ENCODE peak calls at places on chromosome 17, in nine cellular contexts. E is BJ, R is cardiac muscle cell, G is endothelial cell of umbilical vein, A is mucosa of descending colon, C is tibial artery, N is retinal pigment epithelial cell, M is esophagus squamous epithelium, W is HFF-Myc. T is an unnamed sample.

GRCh38 chr17:37608369-37609169 is 649 bp downstream of the SYNRG start:
- DNase-seq in C (no peak), M (no peak), R (peak), G (peak), E (no peak), N (no peak), W (peak), A (no peak), T (no peak)

GRCh38 chr17:2122641-2123302 is 67.9 kb downstream of the HIC1 start:
- DNase-seq in M (no peak), E (no peak), W (no peak), A (peak), R (no peak), G (peak), N (no peak), C (peak), T (no peak)

GRCh38 chr17:50183439-50184001 is 17.7 kb downstream of the SGCA start:
- DNase-seq in A (peak), R (no peak), M (no peak), E (no peak), G (no peak), W (no peak), N (no peak), C (no peak), T (no peak)

GRCh38 chr17:43411369-43411677 is 12.5 kb downstream of the ARL4D start:
- DNase-seq in C (no peak), M (no peak), W (no peak), R (no peak), E (no peak), A (no peak), G (no peak), N (no peak), T (no peak)

GRCh38 chr17:58960068-58960467 is 146.6 kb downstream of the TRIM37 start:
- DNase-seq in G (peak), R (peak), W (peak), N (peak), E (peak), M (no peak), C (no peak), A (no peak), T (peak)

GRCh38 chr17:61583242-61583641 is 7.8 kb downstream of the NACA2 start:
- DNase-seq in R (peak), M (no peak), W (peak), G (peak), N (peak), E (peak), C (no peak), A (no peak), T (no peak)

GRCh38 chr17:43974541-43975315 is 21.0 kb upstream of the PYY start:
- DNase-seq in E (no peak), N (no peak), R (no peak), W (no peak), C (no peak), M (no peak), G (no peak), A (peak), T (no peak)

GRCh38 chr17:29959658-29960337 is 18.4 kb downstream of the EFCAB5 start:
- DNase-seq in E (no peak), N (no peak), A (no peak), W (no peak), C (no peak), G (no peak), R (no peak), M (no peak), T (no peak)

GRCh38 chr17:32912218-32912897 is 15.6 kb upstream of the TMEM98 start:
- DNase-seq in G (peak), C (peak), R (peak), W (peak), M (no peak), E (peak), N (no peak), A (peak), T (no peak)

GRCh38 chr17:58402679-58403078 is 14.7 kb downstream of the RNF43 start:
- DNase-seq in N (no peak), G (no peak), W (no peak), M (no peak), C (no peak), R (no peak), E (no peak), A (no peak), T (no peak)

GRCh38 chr17:55873017-55873758 is 122.3 kb downstream of the PCTP start:
- DNase-seq in R (no peak), E (no peak), M (no peak), N (no peak), C (no peak), G (no peak), W (no peak), A (no peak), T (no peak)
- TF ChIP-seq CTCF in R (no peak), E (no peak), M (no peak), N (no peak), C (no peak), G (no peak), W (no peak), A (no peak), T (no peak)

DNA sequence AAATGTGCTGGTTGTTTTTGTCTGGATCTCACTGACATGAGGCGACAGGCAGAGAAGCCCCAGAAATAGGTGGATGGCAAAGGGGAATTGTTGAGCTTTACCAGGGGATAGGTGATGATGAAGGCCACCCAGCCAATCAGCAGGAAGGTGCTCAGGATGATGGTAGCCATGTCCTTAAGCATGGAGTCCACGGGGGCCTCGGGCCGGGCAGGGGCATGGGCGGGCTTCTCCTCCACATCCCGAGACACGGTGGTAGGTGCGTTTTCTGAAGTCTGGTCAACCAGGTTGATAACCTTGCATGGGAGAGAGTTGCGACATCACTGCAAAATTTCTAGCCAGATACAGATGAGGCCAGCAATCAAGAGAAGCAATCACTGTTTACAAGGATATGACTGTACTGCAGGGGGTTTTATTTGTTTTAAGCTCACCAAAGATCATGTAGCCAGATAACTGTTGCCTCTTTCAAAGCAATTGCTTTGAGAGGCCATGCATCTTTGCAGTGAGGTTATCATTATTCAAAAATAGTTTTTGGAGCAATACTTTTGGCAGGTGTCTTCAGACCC is 37.3 kb upstream of the ICAM2 start:
- DNase-seq in A (no peak), M (no peak), N (no peak), W (no peak), C (no peak), R (no peak), E (no peak), G (no peak), T (no peak)
- H3K4me3 ChIP-seq in A (no peak), M (no peak), N (no peak), W (no peak), C (no peak), R (no peak), E (no peak), G (no peak), T (no peak)

DNA sequence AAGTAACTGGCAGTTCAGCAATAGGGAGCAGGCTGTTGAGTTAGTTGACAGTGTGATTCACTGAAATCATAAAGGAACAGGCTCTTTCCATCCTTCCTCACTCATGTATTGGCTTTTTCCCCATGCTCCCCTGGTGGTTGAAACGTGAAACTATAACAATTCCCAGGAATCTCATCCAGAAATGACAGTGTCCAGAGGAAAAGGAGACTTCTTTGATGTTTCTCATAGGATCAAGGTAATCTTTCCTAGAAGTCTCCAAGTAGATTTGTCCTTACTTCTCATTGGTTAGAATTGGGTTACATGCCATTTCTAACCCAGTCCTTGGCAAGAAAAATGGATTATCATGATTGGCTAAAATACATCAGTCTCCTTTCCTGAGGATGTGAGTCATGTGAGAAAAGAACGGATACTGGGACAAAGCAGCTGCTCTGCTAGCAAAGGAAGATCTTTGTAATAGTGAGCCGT is 14.4 kb downstream of the TTC19 start:
- DNase-seq in M (no peak), R (peak), E (peak), C (no peak), G (peak), W (peak), N (no peak), A (no peak), T (peak)
- TF ChIP-seq CTCF in M (peak), R (peak), E (peak), C (peak), G (peak), W (peak), N (peak), A (no peak), T (peak)

GRCh38 chr17:7720125-7720524 is 2.6 kb downstream of the DNAH2 start:
- DNase-seq in R (no peak), W (no peak), M (no peak), E (no peak), A (no peak), N (no peak), C (no peak), G (no peak), T (no peak)

GRCh38 chr17:7719661-7720060 is 2.1 kb downstream of the DNAH2 start:
- DNase-seq in G (no peak), C (no peak), R (no peak), M (no peak), A (no peak), E (no peak), N (no peak), W (no peak), T (no peak)

GRCh38 chr17:7716901-7717755 is at the start of gene DNAH2:
- DNase-seq in N (peak), C (peak), E (peak), W (peak), G (peak), R (peak), A (peak), M (no peak), T (peak)

GRCh38 chr17:7716299-7716886 is 1.2 kb upstream of the DNAH2 start:
- DNase-seq in N (peak), M (no peak), A (no peak), G (no peak), R (no peak), C (no peak), E (no peak), W (no peak), T (no peak)

DNA sequence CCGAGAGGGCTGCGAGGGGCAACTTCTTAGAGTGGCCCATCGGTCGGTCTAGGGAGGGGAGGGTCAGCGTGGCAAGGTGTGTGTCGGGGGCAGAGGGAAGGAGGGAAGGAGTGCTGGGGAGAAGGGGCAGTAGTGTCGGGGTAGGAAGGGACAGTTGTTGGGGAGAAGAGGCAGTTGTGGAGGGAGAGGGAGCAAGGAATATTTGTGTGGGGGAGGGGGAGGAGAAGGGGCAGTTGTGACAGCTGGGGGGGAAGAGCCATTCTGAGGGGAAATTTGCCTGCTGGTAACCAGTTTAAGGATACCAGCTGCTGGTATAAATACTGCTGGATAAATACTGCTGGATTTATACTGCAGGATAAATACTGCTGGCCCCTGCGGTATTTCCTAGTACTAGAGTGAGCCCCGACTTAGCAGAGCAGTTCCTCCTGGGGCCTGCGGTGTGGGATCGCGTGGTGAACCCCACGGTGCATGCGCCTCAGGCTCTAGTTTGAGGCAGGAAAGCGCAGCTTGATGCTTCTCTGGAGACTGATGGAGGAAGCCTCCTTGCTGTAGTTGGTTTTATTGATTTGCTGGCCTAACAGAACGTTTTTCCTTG is 309 bp downstream of the DNAH2 start:
- DNase-seq in G (no peak), E (no peak), N (no peak), R (peak), C (no peak), A (no peak), M (no peak), W (no peak), T (no peak)
- H3K4me3 ChIP-seq in G (peak), E (peak), N (peak), R (peak), C (peak), A (no peak), M (peak), W (peak), T (peak)

GRCh38 chr17:80694085-80694991 is 149.7 kb downstream of the RPTOR start:
- DNase-seq in A (no peak), R (no peak), W (no peak), M (no peak), G (no peak), C (no peak), N (no peak), E (no peak), T (no peak)

GRCh38 chr17:80693511-80693910 is 148.9 kb downstream of the RPTOR start:
- DNase-seq in C (no peak), G (no peak), M (no peak), N (no peak), A (no peak), E (no peak), R (no peak), W (no peak), T (no peak)

GRCh38 chr17:80691784-80692183 is 147.1 kb downstream of the RPTOR start:
- DNase-seq in R (no peak), W (no peak), A (no peak), M (no peak), C (no peak), G (no peak), E (no peak), N (no peak), T (no peak)

GRCh38 chr17:80694992-80695912 is 150.6 kb downstream of the RPTOR start:
- DNase-seq in G (peak), W (no peak), C (no peak), A (no peak), N (no peak), R (no peak), E (no peak), M (no peak), T (no peak)

DNA sequence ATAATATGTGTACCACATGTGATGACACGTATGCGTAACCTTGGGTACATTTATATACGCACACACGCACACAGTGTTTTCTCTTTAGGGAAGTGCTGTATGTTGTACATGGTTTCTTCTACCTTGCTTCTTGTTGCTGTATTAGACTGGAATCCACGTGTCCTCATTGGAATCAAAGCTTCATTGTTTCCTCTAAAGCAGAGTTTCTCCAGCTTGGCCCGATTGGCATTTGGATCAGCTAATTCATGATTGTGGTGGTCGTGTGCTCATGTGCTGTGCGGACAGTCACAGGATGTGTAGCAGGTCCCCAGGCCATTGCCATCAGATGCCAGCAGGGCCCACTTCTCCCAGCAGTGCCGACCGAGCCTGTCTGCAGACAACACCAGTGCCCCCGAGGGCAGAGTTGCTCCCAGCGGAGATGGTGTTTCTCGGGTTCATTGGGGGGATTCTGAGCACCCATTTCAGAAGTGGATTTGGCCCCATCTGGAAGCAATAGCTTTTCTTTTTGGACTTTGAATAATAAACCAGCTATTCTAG is 148.4 kb downstream of the RPTOR start:
- DNase-seq in A (no peak), E (no peak), M (no peak), C (no peak), N (no peak), R (no peak), W (no peak), G (no peak), T (no peak)
- TF ChIP-seq CTCF in A (no peak), E (no peak), M (no peak), C (no peak), N (no peak), R (no peak), W (no peak), G (no peak), T (no peak)

GRCh38 chr17:72123496-72123963 is 2.7 kb downstream of the SOX9 start:
- DNase-seq in W (no peak), C (no peak), E (no peak), M (no peak), A (peak), G (no peak), R (no peak), N (no peak), T (no peak)

GRCh38 chr17:72122668-72123495 is 2.1 kb downstream of the SOX9 start:
- DNase-seq in C (peak), A (peak), M (no peak), R (peak), N (no peak), W (no peak), E (no peak), G (no peak), T (no peak)

GRCh38 chr17:72121164-72122001 is 563 bp downstream of the SOX9 start:
- DNase-seq in A (peak), M (no peak), C (peak), E (no peak), R (peak), G (no peak), W (no peak), N (no peak), T (no peak)

GRCh38 chr17:72122002-72122310 is 1.1 kb downstream of the SOX9 start:
- DNase-seq in M (no peak), C (no peak), A (peak), R (no peak), G (no peak), E (no peak), N (no peak), W (no peak), T (no peak)

DNA sequence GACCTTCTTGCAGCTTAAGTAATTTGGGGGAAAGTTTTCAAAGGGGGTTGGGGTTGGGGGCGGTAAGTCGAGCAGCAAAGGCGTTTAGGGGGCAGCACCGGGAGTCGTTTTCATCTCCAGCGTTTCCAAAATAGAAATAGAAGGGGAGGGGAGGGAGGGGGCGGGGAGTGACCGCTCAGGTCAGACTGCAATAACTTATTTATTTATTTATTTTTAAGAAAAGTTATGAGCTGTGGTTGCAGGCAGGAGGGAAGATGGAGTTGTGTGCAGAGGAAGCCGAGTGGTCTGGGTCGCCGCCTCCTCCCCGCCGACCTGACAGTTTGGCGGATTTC is 1.5 kb downstream of the SOX9 start:
- DNase-seq in C (no peak), G (no peak), N (no peak), R (no peak), E (no peak), A (no peak), W (no peak), M (no peak), T (no peak)
- H3K4me3 ChIP-seq in C (peak), G (no peak), N (peak), R (peak), E (peak), A (peak), W (peak), M (peak), T (peak)

GRCh38 chr17:285751-286422 is 66.7 kb downstream of the RPH3AL start:
- DNase-seq in N (no peak), M (no peak), E (no peak), C (peak), R (no peak), A (peak), G (no peak), W (no peak), T (no peak)
- TF ChIP-seq CTCF in N (no peak), M (no peak), E (no peak), C (no peak), R (no peak), A (no peak), G (no peak), W (no peak), T (no peak)

GRCh38 chr17:79281803-79282202 is 207.2 kb downstream of the ENGASE start:
- DNase-seq in R (no peak), C (no peak), N (no peak), W (no peak), A (no peak), G (no peak), E (no peak), M (no peak), T (no peak)
- H3K4me3 ChIP-seq in R (no peak), C (no peak), N (no peak), W (no peak), A (no peak), G (no peak), E (no peak), M (no peak), T (no peak)

T was measured in epithelial cell of proximal tubule.